ENCODE peak calls at places on chromosomes 2 and 18, in four cellular contexts. B is choroid plexus epithelial cell, F is fibroblast of pulmonary artery, E is Panc1. M is an unnamed sample.

GRCh38 chr2:101597347-101597944 is 100.1 kb upstream of the MAP4K4 start:
- DNase-seq in B (peak; percentile 88), F (peak; percentile 55), E (no peak), M (peak; percentile 45)

GRCh38 chr2:98455494-98455976 is 10.9 kb downstream of the INPP4A start:
- DNase-seq in B (peak; percentile 64), F (peak; percentile 38), E (no peak), M (peak; percentile 25)

GRCh38 chr2:133422946-133423345 is 145.3 kb downstream of the NCKAP5 start:
- DNase-seq in B (peak; percentile 76), F (peak; percentile 23), E (no peak), M (no peak)

GRCh38 chr2:173762864-173763263 is 202.3 kb downstream of the SP3 start:
- DNase-seq in B (no peak), F (no peak), E (no peak), M (no peak)

GRCh38 chr18:51654441-51655326 is 457.2 kb upstream of the MEX3C start:
- DNase-seq in B (no peak), F (no peak), E (no peak), M (no peak)

GRCh38 chr2:190838492-190838910 is 42.1 kb upstream of the GLS start:
- DNase-seq in B (peak; percentile 50), F (peak; percentile 67), E (no peak), M (peak; percentile 80)

GRCh38 chr2:70258532-70258875 is 567 bp downstream of the PCYOX1 start:
- DNase-seq in B (peak; percentile 85), F (peak; percentile 55), E (no peak), M (peak; percentile 73)

GRCh38 chr2:101830146-101830545 is 132.6 kb downstream of the MAP4K4 start:
- DNase-seq in B (peak; percentile 30), F (no peak), E (no peak), M (no peak)

GRCh38 chr2:31475692-31476091 is 61.1 kb upstream of the XDH start:
- DNase-seq in B (peak; percentile 5), F (peak; percentile 4), E (no peak), M (peak; percentile 90)

GRCh38 chr2:70894765-70895164 is 40.9 kb upstream of the ATP6V1B1 start:
- DNase-seq in B (no peak), F (no peak), E (no peak), M (no peak)

GRCh38 chr2:133836220-133836619 is 268.0 kb upstream of the NCKAP5 start:
- DNase-seq in B (no peak), F (no peak), E (no peak), M (no peak)

GRCh38 chr2:218879881-218880748 is 537 bp upstream of the WNT10A start:
- DNase-seq in B (no peak), F (no peak), E (no peak), M (no peak)

GRCh38 chr2:47065771-47066380 is 89.2 kb downstream of the STPG4 start:
- DNase-seq in B (peak; percentile 56), F (peak; percentile 80), E (no peak), M (peak; percentile 80)

GRCh38 chr2:64457518-64457917 is 3.6 kb downstream of the LGALSL start:
- DNase-seq in B (no peak), F (no peak), E (no peak), M (no peak)

GRCh38 chr2:220277445-220277960 is 650.1 kb downstream of the SLC4A3 start:
- DNase-seq in B (peak; percentile 73), F (peak; percentile 79), E (peak; percentile 46), M (peak; percentile 92)

GRCh38 chr2:228102949-228103348 is 78.5 kb downstream of the SPHKAP start:
- DNase-seq in B (no peak), F (no peak), E (no peak), M (no peak)

GRCh38 chr2:238158807-238159539 is at the start of gene ERFE:
- DNase-seq in B (peak; percentile 35), F (peak; percentile 43), E (no peak), M (no peak)

GRCh38 chr18:67408240-67408639 is 108.3 kb downstream of the DSEL start:
- DNase-seq in B (peak; percentile 15), F (no peak), E (no peak), M (peak; percentile 26)

GRCh38 chr2:8980096-8980495 is 23.4 kb downstream of the MBOAT2 start:
- DNase-seq in B (peak; percentile 97), F (no peak), E (no peak), M (no peak)

GRCh38 chr2:228646061-228646460 is 464.6 kb upstream of the SPHKAP start:
- DNase-seq in B (no peak), F (no peak), E (no peak), M (peak; percentile 77)

GRCh38 chr18:7367336-7367735 is 136.4 kb downstream of the LRRC30 start:
- DNase-seq in B (no peak), F (no peak), E (no peak), M (no peak)
- TF ChIP-seq CTCF in B (peak; percentile 39), F (no peak), E (no peak), M (no peak)

GRCh38 chr18:2655954-2656236 is 369 bp downstream of the SMCHD1 start:
- DNase-seq in B (no peak), F (no peak), E (no peak), M (peak; percentile 40)

GRCh38 chr18:2655153-2655953 is at the start of gene SMCHD1:
- DNase-seq in B (peak; percentile 77), F (peak; percentile 78), E (no peak), M (peak; percentile 71)

GRCh38 chr18:2656237-2657042 is 914 bp downstream of the SMCHD1 start:
- DNase-seq in B (peak; percentile 48), F (peak; percentile 46), E (no peak), M (peak; percentile 23)

GRCh38 chr18:2657043-2657512 is 1.6 kb downstream of the SMCHD1 start:
- DNase-seq in B (peak; percentile 10), F (peak; percentile 10), E (no peak), M (no peak)

GRCh38 chr18:2657788-2658458 is 2.4 kb downstream of the SMCHD1 start:
- DNase-seq in B (peak; percentile 88), F (peak; percentile 84), E (no peak), M (peak; percentile 76)
- H3K4me3 ChIP-seq in B (peak overlapping the region; percentile 92), F (peak overlapping the region; percentile 87), E (peak overlapping the region; percentile 94), M (peak overlapping the region; percentile 84)

GRCh38 chr18:59547691-59548182 is 149.5 kb downstream of the CCBE1 start:
- DNase-seq in B (peak; percentile 97), F (peak; percentile 81), E (no peak), M (peak; percentile 93)
- TF ChIP-seq CTCF in B (peak; percentile 55), F (peak; percentile 18), E (no peak), M (peak; percentile 32)

DNA sequence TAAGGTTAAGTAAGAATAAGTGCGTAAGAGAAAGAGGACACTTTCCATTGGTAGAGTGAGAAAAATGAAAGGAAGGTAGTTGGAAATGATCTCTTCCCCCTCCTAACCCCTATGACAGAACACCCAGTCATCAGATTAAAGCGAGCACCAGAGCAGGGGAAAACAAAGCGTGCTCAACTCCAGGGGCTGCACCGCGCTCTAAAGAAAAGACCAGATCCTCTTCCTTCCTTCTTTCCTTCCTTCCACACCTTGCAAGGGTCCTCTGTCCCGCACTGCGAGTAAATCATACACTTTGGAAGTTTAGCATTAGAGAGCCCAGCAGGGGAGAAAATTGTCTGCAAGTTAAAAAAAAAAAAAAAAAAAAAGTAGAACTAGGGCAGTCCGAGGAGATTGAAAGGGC is 931 bp upstream of the CDH7 start:
- DNase-seq in B (no peak), F (no peak), E (no peak), M (no peak)
- H3K4me3 ChIP-seq in B (peak overlapping the region; percentile 45), F (no peak overlapping the region), E (no peak overlapping the region), M (no peak overlapping the region)